ENCODE peak calls at places on chromosomes 5 and 9, in eight cellular contexts. One of them, this sample, is unnamed.

GRCh38 chr9:111914749-111915424 is 18.3 kb downstream of the UGCG start:
- DNase-seq in A673: peak; percentile 37
- DNase-seq in adrenal gland: no peak
- DNase-seq in naive thymus-derived CD4-positive, alpha-beta T cell: no peak
- DNase-seq in GM23248: peak; percentile 32
- DNase-seq in esophagus squamous epithelium: no peak
- DNase-seq in CD8-positive, alpha-beta T cell: no peak
- DNase-seq in pancreas: no peak
- DNase-seq in this sample: no peak

GRCh38 chr5:174046558-174046957 is 1.1 kb downstream of the NSG2 start:
- DNase-seq in naive thymus-derived CD4-positive, alpha-beta T cell: no peak
- DNase-seq in adrenal gland: no peak
- DNase-seq in pancreas: no peak
- DNase-seq in A673: no peak
- DNase-seq in esophagus squamous epithelium: no peak
- DNase-seq in GM23248: no peak
- DNase-seq in CD8-positive, alpha-beta T cell: no peak
- DNase-seq in this sample: no peak

GRCh38 chr5:9054821-9055589 is 490.9 kb downstream of the SEMA5A start:
- DNase-seq in esophagus squamous epithelium: no peak
- DNase-seq in adrenal gland: no peak
- DNase-seq in GM23248: peak; percentile 34
- DNase-seq in pancreas: no peak
- DNase-seq in A673: no peak
- DNase-seq in CD8-positive, alpha-beta T cell: no peak
- DNase-seq in naive thymus-derived CD4-positive, alpha-beta T cell: no peak
- DNase-seq in this sample: no peak

GRCh38 chr5:177133845-177134652 is 476 bp downstream of the NSD1 start:
- DNase-seq in A673: peak; percentile 40
- DNase-seq in CD8-positive, alpha-beta T cell: peak; percentile 49
- DNase-seq in pancreas: peak; percentile 85
- DNase-seq in GM23248: peak; percentile 82
- DNase-seq in naive thymus-derived CD4-positive, alpha-beta T cell: peak; percentile 53
- DNase-seq in adrenal gland: peak; percentile 56
- DNase-seq in esophagus squamous epithelium: no peak
- DNase-seq in this sample: peak; percentile 73

GRCh38 chr5:3035452-3035851 is 284.0 kb upstream of the IRX2 start:
- DNase-seq in adrenal gland: no peak
- DNase-seq in naive thymus-derived CD4-positive, alpha-beta T cell: no peak
- DNase-seq in A673: no peak
- DNase-seq in esophagus squamous epithelium: no peak
- DNase-seq in CD8-positive, alpha-beta T cell: no peak
- DNase-seq in pancreas: peak; percentile 31
- DNase-seq in GM23248: no peak
- DNase-seq in this sample: no peak

GRCh38 chr9:81031422-81032029 is 657.8 kb downstream of the TLE1 start:
- DNase-seq in A673: no peak
- DNase-seq in esophagus squamous epithelium: no peak
- DNase-seq in CD8-positive, alpha-beta T cell: no peak
- DNase-seq in naive thymus-derived CD4-positive, alpha-beta T cell: no peak
- DNase-seq in pancreas: no peak
- DNase-seq in adrenal gland: no peak
- DNase-seq in GM23248: no peak
- DNase-seq in this sample: no peak

GRCh38 chr5:34682926-34683623 is 26.9 kb downstream of the RAI14 start:
- DNase-seq in A673: no peak
- DNase-seq in pancreas: peak; percentile 60
- DNase-seq in naive thymus-derived CD4-positive, alpha-beta T cell: no peak
- DNase-seq in GM23248: no peak
- DNase-seq in adrenal gland: no peak
- DNase-seq in CD8-positive, alpha-beta T cell: no peak
- DNase-seq in esophagus squamous epithelium: no peak
- DNase-seq in this sample: no peak

GRCh38 chr5:52457808-52458207 is 329.9 kb upstream of the ITGA1 start:
- DNase-seq in CD8-positive, alpha-beta T cell: no peak
- DNase-seq in adrenal gland: no peak
- DNase-seq in pancreas: no peak
- DNase-seq in naive thymus-derived CD4-positive, alpha-beta T cell: no peak
- DNase-seq in A673: no peak
- DNase-seq in GM23248: no peak
- DNase-seq in esophagus squamous epithelium: no peak
- DNase-seq in this sample: no peak

GRCh38 chr9:89803403-89803802 is 198.6 kb downstream of the GADD45G start:
- DNase-seq in pancreas: no peak
- DNase-seq in naive thymus-derived CD4-positive, alpha-beta T cell: no peak
- DNase-seq in GM23248: no peak
- DNase-seq in A673: no peak
- DNase-seq in CD8-positive, alpha-beta T cell: no peak
- DNase-seq in adrenal gland: no peak
- DNase-seq in esophagus squamous epithelium: no peak
- DNase-seq in this sample: peak; percentile 22

GRCh38 chr9:76162751-76163500 is 231.3 kb downstream of the RFK start:
- DNase-seq in GM23248: peak; percentile 47
- DNase-seq in adrenal gland: peak; percentile 75
- DNase-seq in CD8-positive, alpha-beta T cell: no peak
- DNase-seq in pancreas: no peak
- DNase-seq in esophagus squamous epithelium: no peak
- DNase-seq in naive thymus-derived CD4-positive, alpha-beta T cell: no peak
- DNase-seq in A673: no peak
- DNase-seq in this sample: no peak

GRCh38 chr9:107228648-107229047 is 54.4 kb upstream of the RAD23B start:
- DNase-seq in adrenal gland: no peak
- DNase-seq in pancreas: no peak
- DNase-seq in CD8-positive, alpha-beta T cell: no peak
- DNase-seq in esophagus squamous epithelium: no peak
- DNase-seq in A673: no peak
- DNase-seq in naive thymus-derived CD4-positive, alpha-beta T cell: no peak
- DNase-seq in GM23248: no peak
- DNase-seq in this sample: no peak

GRCh38 chr9:27053369-27054057 is 48.0 kb upstream of the LRRC19 start:
- DNase-seq in GM23248: no peak
- DNase-seq in naive thymus-derived CD4-positive, alpha-beta T cell: no peak
- DNase-seq in adrenal gland: no peak
- DNase-seq in pancreas: no peak
- DNase-seq in CD8-positive, alpha-beta T cell: no peak
- DNase-seq in A673: no peak
- DNase-seq in esophagus squamous epithelium: no peak
- DNase-seq in this sample: no peak

GRCh38 chr5:124806026-124806856 is 59.8 kb upstream of the ZNF608 start:
- DNase-seq in CD8-positive, alpha-beta T cell: no peak
- DNase-seq in pancreas: peak; percentile 90
- DNase-seq in adrenal gland: peak; percentile 89
- DNase-seq in naive thymus-derived CD4-positive, alpha-beta T cell: no peak
- DNase-seq in esophagus squamous epithelium: no peak
- DNase-seq in GM23248: peak; percentile 44
- DNase-seq in A673: peak; percentile 72
- DNase-seq in this sample: peak; percentile 80

GRCh38 chr5:141485305-141486055 is 650 bp downstream of the PCDHGC4 start:
- DNase-seq in CD8-positive, alpha-beta T cell: no peak
- DNase-seq in esophagus squamous epithelium: no peak
- DNase-seq in GM23248: peak; percentile 33
- DNase-seq in pancreas: no peak
- DNase-seq in A673: no peak
- DNase-seq in naive thymus-derived CD4-positive, alpha-beta T cell: no peak
- DNase-seq in adrenal gland: no peak
- DNase-seq in this sample: no peak
- H3K9me3 ChIP-seq in CD8-positive, alpha-beta T cell: no peaks in the 10 kb centered on the region
- H3K9me3 ChIP-seq in esophagus squamous epithelium: no peaks in the 10 kb centered on the region
- H3K9me3 ChIP-seq in GM23248: no peaks in the 10 kb centered on the region
- H3K9me3 ChIP-seq in pancreas: no peaks in the 10 kb centered on the region
- H3K9me3 ChIP-seq in A673: no peaks in the 10 kb centered on the region
- H3K9me3 ChIP-seq in naive thymus-derived CD4-positive, alpha-beta T cell: no peaks in the 10 kb centered on the region
- H3K9me3 ChIP-seq in adrenal gland: no peaks in the 10 kb centered on the region
- H3K9me3 ChIP-seq in this sample: no peaks in the 10 kb centered on the region

GRCh38 chr5:107652839-107653607 is 17.7 kb downstream of the EFNA5 start:
- DNase-seq in adrenal gland: no peak
- DNase-seq in A673: peak; percentile 33
- DNase-seq in GM23248: no peak
- DNase-seq in esophagus squamous epithelium: no peak
- DNase-seq in pancreas: no peak
- DNase-seq in CD8-positive, alpha-beta T cell: no peak
- DNase-seq in naive thymus-derived CD4-positive, alpha-beta T cell: no peak
- DNase-seq in this sample: no peak
- H3K4me1 ChIP-seq in adrenal gland: no peaks in the 10 kb centered on the region
- H3K4me1 ChIP-seq in A673: peaks cover 11% of the 10 kb centered on the region
- H3K4me1 ChIP-seq in GM23248: no peaks in the 10 kb centered on the region
- H3K4me1 ChIP-seq in esophagus squamous epithelium: no peaks in the 10 kb centered on the region
- H3K4me1 ChIP-seq in pancreas: no peaks in the 10 kb centered on the region
- H3K4me1 ChIP-seq in CD8-positive, alpha-beta T cell: no peaks in the 10 kb centered on the region
- H3K4me1 ChIP-seq in naive thymus-derived CD4-positive, alpha-beta T cell: no peaks in the 10 kb centered on the region
- H3K4me1 ChIP-seq in this sample: peaks cover 8% of the 10 kb centered on the region

GRCh38 chr9:65410926-65411325 is 125.9 kb upstream of the FOXD4L5 start:
- DNase-seq in esophagus squamous epithelium: no peak
- DNase-seq in CD8-positive, alpha-beta T cell: no peak
- DNase-seq in adrenal gland: no peak
- DNase-seq in GM23248: no peak
- DNase-seq in naive thymus-derived CD4-positive, alpha-beta T cell: no peak
- DNase-seq in A673: no peak
- DNase-seq in pancreas: no peak
- DNase-seq in this sample: no peak

GRCh38 chr9:65405253-65405652 is 120.2 kb upstream of the FOXD4L5 start:
- DNase-seq in GM23248: no peak
- DNase-seq in adrenal gland: no peak
- DNase-seq in naive thymus-derived CD4-positive, alpha-beta T cell: no peak
- DNase-seq in A673: no peak
- DNase-seq in pancreas: no peak
- DNase-seq in esophagus squamous epithelium: no peak
- DNase-seq in CD8-positive, alpha-beta T cell: no peak
- DNase-seq in this sample: no peak

GRCh38 chr9:65411336-65411735 is 126.3 kb upstream of the FOXD4L5 start:
- DNase-seq in GM23248: no peak
- DNase-seq in esophagus squamous epithelium: no peak
- DNase-seq in pancreas: no peak
- DNase-seq in A673: no peak
- DNase-seq in adrenal gland: no peak
- DNase-seq in CD8-positive, alpha-beta T cell: no peak
- DNase-seq in naive thymus-derived CD4-positive, alpha-beta T cell: no peak
- DNase-seq in this sample: no peak

GRCh38 chr9:65411901-65412300 is 126.9 kb upstream of the FOXD4L5 start:
- DNase-seq in GM23248: no peak
- DNase-seq in adrenal gland: no peak
- DNase-seq in esophagus squamous epithelium: no peak
- DNase-seq in CD8-positive, alpha-beta T cell: no peak
- DNase-seq in naive thymus-derived CD4-positive, alpha-beta T cell: no peak
- DNase-seq in A673: no peak
- DNase-seq in pancreas: no peak
- DNase-seq in this sample: no peak

GRCh38 chr9:65409471-65409980 is 124.5 kb upstream of the FOXD4L5 start:
- DNase-seq in adrenal gland: no peak
- DNase-seq in naive thymus-derived CD4-positive, alpha-beta T cell: no peak
- DNase-seq in A673: no peak
- DNase-seq in GM23248: no peak
- DNase-seq in pancreas: no peak
- DNase-seq in CD8-positive, alpha-beta T cell: no peak
- DNase-seq in esophagus squamous epithelium: no peak
- DNase-seq in this sample: no peak
- H3K9me3 ChIP-seq in adrenal gland: no peaks in the 10 kb centered on the region
- H3K9me3 ChIP-seq in naive thymus-derived CD4-positive, alpha-beta T cell: peaks cover 13% of the 10 kb centered on the region
- H3K9me3 ChIP-seq in A673: peaks cover 4% of the 10 kb centered on the region
- H3K9me3 ChIP-seq in GM23248: no peaks in the 10 kb centered on the region
- H3K9me3 ChIP-seq in pancreas: no peaks in the 10 kb centered on the region
- H3K9me3 ChIP-seq in CD8-positive, alpha-beta T cell: no peaks in the 10 kb centered on the region
- H3K9me3 ChIP-seq in esophagus squamous epithelium: no peaks in the 10 kb centered on the region
- H3K9me3 ChIP-seq in this sample: no peaks in the 10 kb centered on the region

DNA sequence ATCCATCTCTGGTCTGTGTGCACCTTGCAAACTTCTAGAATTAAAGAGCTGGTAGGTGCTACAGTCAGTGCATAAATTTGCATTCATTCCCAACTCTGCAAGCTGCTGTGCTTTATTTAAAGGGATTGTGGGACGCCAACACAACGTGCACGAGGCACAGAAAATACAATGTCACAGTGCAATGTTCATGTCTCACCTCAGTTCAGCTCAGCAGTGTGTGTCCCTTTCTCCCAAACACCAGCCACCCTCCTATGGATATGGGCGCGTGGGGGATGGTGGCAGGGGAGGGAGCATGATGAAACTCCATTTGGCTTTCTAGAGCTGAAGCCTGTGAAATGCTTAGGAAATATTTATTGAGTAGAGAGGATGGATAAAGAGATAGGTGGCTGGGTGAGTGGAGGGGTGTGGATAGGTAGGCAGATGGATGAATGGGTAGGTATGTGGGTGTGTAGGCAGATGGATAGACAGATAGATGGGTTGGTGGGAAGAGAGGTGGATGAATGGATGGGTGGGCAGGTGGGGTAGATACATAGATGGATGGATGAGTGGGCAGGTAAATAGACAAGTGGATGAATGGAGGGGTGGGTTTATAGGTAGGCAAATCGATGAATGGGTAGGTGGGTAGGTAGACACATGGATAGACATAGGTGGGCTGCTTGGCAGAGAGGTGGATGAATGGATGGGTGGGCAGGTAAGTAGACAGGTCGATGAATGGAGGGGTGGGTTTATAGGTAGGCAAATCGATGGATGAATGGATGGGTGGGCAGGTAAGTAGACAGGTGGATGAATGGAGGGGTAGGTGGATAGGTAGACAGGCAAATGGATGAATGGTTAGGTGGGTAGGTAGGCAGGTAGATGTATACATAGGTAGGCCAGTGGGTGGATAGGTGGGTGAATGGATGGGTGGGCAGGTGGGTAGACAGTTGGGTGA is 92.7 kb upstream of the FCN2 start:
- DNase-seq in adrenal gland: no peak
- DNase-seq in A673: no peak
- DNase-seq in naive thymus-derived CD4-positive, alpha-beta T cell: no peak
- DNase-seq in CD8-positive, alpha-beta T cell: no peak
- DNase-seq in esophagus squamous epithelium: no peak
- DNase-seq in GM23248: no peak
- DNase-seq in pancreas: no peak
- DNase-seq in this sample: no peak
- H3K4me1 ChIP-seq in adrenal gland: no peaks in the 10 kb centered on the region
- H3K4me1 ChIP-seq in A673: no peaks in the 10 kb centered on the region
- H3K4me1 ChIP-seq in naive thymus-derived CD4-positive, alpha-beta T cell: no peaks in the 10 kb centered on the region
- H3K4me1 ChIP-seq in CD8-positive, alpha-beta T cell: no peaks in the 10 kb centered on the region
- H3K4me1 ChIP-seq in esophagus squamous epithelium: peaks cover 5% of the 10 kb centered on the region
- H3K4me1 ChIP-seq in GM23248: no peaks in the 10 kb centered on the region
- H3K4me1 ChIP-seq in pancreas: no peaks in the 10 kb centered on the region
- H3K4me1 ChIP-seq in this sample: peaks cover 15% of the 10 kb centered on the region

GRCh38 chr5:40080191-40080590 is 599.5 kb upstream of the PTGER4 start:
- DNase-seq in GM23248: no peak
- DNase-seq in A673: peak; percentile 93
- DNase-seq in adrenal gland: no peak
- DNase-seq in esophagus squamous epithelium: no peak
- DNase-seq in CD8-positive, alpha-beta T cell: no peak
- DNase-seq in naive thymus-derived CD4-positive, alpha-beta T cell: no peak
- DNase-seq in pancreas: no peak
- DNase-seq in this sample: no peak
- H3K9me3 ChIP-seq in GM23248: no peaks in the 10 kb centered on the region
- H3K9me3 ChIP-seq in A673: peaks cover 21% of the 10 kb centered on the region
- H3K9me3 ChIP-seq in adrenal gland: no peaks in the 10 kb centered on the region
- H3K9me3 ChIP-seq in esophagus squamous epithelium: no peaks in the 10 kb centered on the region
- H3K9me3 ChIP-seq in CD8-positive, alpha-beta T cell: no peaks in the 10 kb centered on the region
- H3K9me3 ChIP-seq in naive thymus-derived CD4-positive, alpha-beta T cell: no peaks in the 10 kb centered on the region
- H3K9me3 ChIP-seq in pancreas: no peaks in the 10 kb centered on the region
- H3K9me3 ChIP-seq in this sample: no peaks in the 10 kb centered on the region

DNA sequence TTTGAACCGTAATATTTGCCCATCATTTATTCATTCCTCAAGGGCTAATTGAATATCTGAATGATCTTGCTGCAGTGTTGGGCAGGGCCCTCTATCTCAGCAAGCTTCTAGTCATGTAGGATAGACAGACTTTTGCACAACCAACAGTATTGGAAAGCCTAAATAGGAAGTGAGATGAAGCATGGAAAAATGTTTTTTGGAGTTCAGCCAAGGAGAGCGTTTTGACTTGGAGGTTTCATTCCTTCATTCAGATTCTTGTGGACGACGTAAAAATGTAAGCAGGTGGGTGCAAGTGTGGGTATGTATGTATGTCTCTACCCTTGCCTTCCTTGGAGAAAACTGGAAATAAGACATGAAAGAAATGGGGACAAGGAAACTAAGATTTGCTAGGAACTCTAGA is 15.5 kb downstream of the DAPK1 start:
- DNase-seq in CD8-positive, alpha-beta T cell: no peak
- DNase-seq in adrenal gland: no peak
- DNase-seq in naive thymus-derived CD4-positive, alpha-beta T cell: no peak
- DNase-seq in A673: no peak
- DNase-seq in esophagus squamous epithelium: no peak
- DNase-seq in pancreas: no peak
- DNase-seq in GM23248: no peak
- DNase-seq in this sample: no peak
- H3K4me1 ChIP-seq in CD8-positive, alpha-beta T cell: no peaks in the 10 kb centered on the region
- H3K4me1 ChIP-seq in adrenal gland: peaks cover 24% of the 10 kb centered on the region
- H3K4me1 ChIP-seq in naive thymus-derived CD4-positive, alpha-beta T cell: no peaks in the 10 kb centered on the region
- H3K4me1 ChIP-seq in A673: peaks cover 93% of the 10 kb centered on the region
- H3K4me1 ChIP-seq in esophagus squamous epithelium: peaks cover 13% of the 10 kb centered on the region
- H3K4me1 ChIP-seq in pancreas: no peaks in the 10 kb centered on the region
- H3K4me1 ChIP-seq in GM23248: no peaks in the 10 kb centered on the region
- H3K4me1 ChIP-seq in this sample: peaks cover 83% of the 10 kb centered on the region

This sample was measured in lower lobe of right lung.